ENCODE peak calls at places on chromosome X, in four cellular contexts. One of them, this sample, is unnamed.

GRCh38 chrX:129938081-129938480 is 32.1 kb downstream of the UTP14A start:
- DNase-seq in HFF-Myc: no peak
- DNase-seq in cardiac muscle cell: no peak
- DNase-seq in astrocyte of the spinal cord: no peak
- DNase-seq in this sample: no peak

GRCh38 chrX:111652719-111653118 is 28.3 kb upstream of the ALG13 start:
- DNase-seq in HFF-Myc: no peak
- DNase-seq in cardiac muscle cell: no peak
- DNase-seq in astrocyte of the spinal cord: no peak
- DNase-seq in this sample: no peak

GRCh38 chrX:63889001-63889400 is 104.0 kb upstream of the ARHGEF9 start:
- DNase-seq in HFF-Myc: no peak
- DNase-seq in cardiac muscle cell: no peak
- DNase-seq in astrocyte of the spinal cord: peak
- DNase-seq in this sample: no peak

GRCh38 chrX:20217279-20217678 is 49.4 kb downstream of the RPS6KA3 start:
- DNase-seq in HFF-Myc: peak
- DNase-seq in cardiac muscle cell: peak
- DNase-seq in astrocyte of the spinal cord: peak
- DNase-seq in this sample: no peak

GRCh38 chrX:121733514-121733913 is 686.1 kb downstream of the GLUD2 start:
- DNase-seq in HFF-Myc: no peak
- DNase-seq in cardiac muscle cell: no peak
- DNase-seq in astrocyte of the spinal cord: no peak
- DNase-seq in this sample: no peak

GRCh38 chrX:133005038-133005437 is 46.6 kb upstream of the HS6ST2 start:
- DNase-seq in HFF-Myc: no peak
- DNase-seq in cardiac muscle cell: peak
- DNase-seq in astrocyte of the spinal cord: peak
- DNase-seq in this sample: peak

GRCh38 chrX:109862386-109862910 is 129.4 kb upstream of the ACSL4 start:
- DNase-seq in HFF-Myc: no peak
- DNase-seq in cardiac muscle cell: no peak
- DNase-seq in astrocyte of the spinal cord: no peak
- DNase-seq in this sample: no peak

GRCh38 chrX:108139303-108139702 is 47.7 kb downstream of the ATG4A start:
- DNase-seq in HFF-Myc: no peak
- DNase-seq in cardiac muscle cell: no peak
- DNase-seq in astrocyte of the spinal cord: no peak
- DNase-seq in this sample: peak

GRCh38 chrX:133171962-133172708 is 46.0 kb downstream of the TFDP3 start:
- DNase-seq in HFF-Myc: no peak
- DNase-seq in cardiac muscle cell: peak
- DNase-seq in astrocyte of the spinal cord: peak
- DNase-seq in this sample: peak

GRCh38 chrX:104324871-104325585 is 70.3 kb upstream of the ESX1 start:
- DNase-seq in HFF-Myc: no peak
- DNase-seq in cardiac muscle cell: no peak
- DNase-seq in astrocyte of the spinal cord: no peak
- DNase-seq in this sample: no peak

GRCh38 chrX:70421618-70422017 is 1.5 kb upstream of the GDPD2 start:
- DNase-seq in HFF-Myc: no peak
- DNase-seq in cardiac muscle cell: no peak
- DNase-seq in astrocyte of the spinal cord: no peak
- DNase-seq in this sample: no peak

GRCh38 chrX:40651620-40652223 is 4.4 kb upstream of the CXorf38 start:
- DNase-seq in HFF-Myc: peak
- DNase-seq in cardiac muscle cell: peak
- DNase-seq in astrocyte of the spinal cord: peak
- DNase-seq in this sample: peak

GRCh38 chrX:7372843-7373525 is 225.0 kb upstream of the PUDP start:
- DNase-seq in HFF-Myc: peak
- DNase-seq in cardiac muscle cell: peak
- DNase-seq in astrocyte of the spinal cord: peak
- DNase-seq in this sample: no peak

GRCh38 chrX:132119821-132120220 is 8.0 kb downstream of the FRMD7 start:
- DNase-seq in HFF-Myc: no peak
- DNase-seq in cardiac muscle cell: no peak
- DNase-seq in astrocyte of the spinal cord: no peak
- DNase-seq in this sample: no peak

GRCh38 chrX:97308161-97308560 is 424.5 kb downstream of the RPA4 start:
- DNase-seq in HFF-Myc: no peak
- DNase-seq in cardiac muscle cell: peak
- DNase-seq in astrocyte of the spinal cord: no peak
- DNase-seq in this sample: no peak

GRCh38 chrX:101485212-101486064 is at the start of gene ARMCX4:
- DNase-seq in HFF-Myc: peak
- DNase-seq in cardiac muscle cell: peak
- DNase-seq in astrocyte of the spinal cord: peak
- DNase-seq in this sample: peak

GRCh38 chrX:24838624-24839023 is 144.9 kb downstream of the POLA1 start:
- DNase-seq in HFF-Myc: no peak
- DNase-seq in cardiac muscle cell: peak
- DNase-seq in astrocyte of the spinal cord: peak
- DNase-seq in this sample: peak

GRCh38 chrX:146056511-146057081 is 239.0 kb downstream of the SLITRK2 start:
- DNase-seq in HFF-Myc: no peak
- DNase-seq in cardiac muscle cell: no peak
- DNase-seq in astrocyte of the spinal cord: no peak
- DNase-seq in this sample: no peak

GRCh38 chrX:154486052-154486395 is 391 bp downstream of the UBL4A start:
- DNase-seq in HFF-Myc: no peak
- DNase-seq in cardiac muscle cell: no peak
- DNase-seq in astrocyte of the spinal cord: no peak
- DNase-seq in this sample: peak

GRCh38 chrX:12685541-12685940 is 105.7 kb upstream of the PRPS2 start:
- DNase-seq in HFF-Myc: no peak
- DNase-seq in cardiac muscle cell: peak
- DNase-seq in astrocyte of the spinal cord: no peak
- DNase-seq in this sample: no peak

GRCh38 chrX:20066968-20067708 is 49.6 kb downstream of the MAP7D2 start:
- DNase-seq in HFF-Myc: peak
- DNase-seq in cardiac muscle cell: peak
- DNase-seq in astrocyte of the spinal cord: peak
- DNase-seq in this sample: peak

GRCh38 chrX:40282901-40283674 is 185.3 kb upstream of the BCOR start:
- DNase-seq in HFF-Myc: no peak
- DNase-seq in cardiac muscle cell: peak
- DNase-seq in astrocyte of the spinal cord: peak
- DNase-seq in this sample: no peak

GRCh38 chrX:52988985-52989917 is 30.9 kb upstream of the FAM156A start:
- DNase-seq in HFF-Myc: no peak
- DNase-seq in cardiac muscle cell: no peak
- DNase-seq in astrocyte of the spinal cord: no peak
- DNase-seq in this sample: no peak

GRCh38 chrX:70454441-70455365 is 10.1 kb downstream of the DLG3 start:
- DNase-seq in HFF-Myc: no peak
- DNase-seq in cardiac muscle cell: peak
- DNase-seq in astrocyte of the spinal cord: peak
- DNase-seq in this sample: peak

GRCh38 chrX:39857780-39858179 is 240.0 kb downstream of the BCOR start:
- DNase-seq in HFF-Myc: no peak
- DNase-seq in cardiac muscle cell: no peak
- DNase-seq in astrocyte of the spinal cord: no peak
- DNase-seq in this sample: peak

GRCh38 chrX:96684339-96685204 is at the start of gene DIAPH2:
- DNase-seq in HFF-Myc: no peak
- DNase-seq in cardiac muscle cell: peak
- DNase-seq in astrocyte of the spinal cord: peak
- DNase-seq in this sample: peak

GRCh38 chrX:154596290-154596929 is 11.5 kb downstream of the CTAG1A start:
- DNase-seq in HFF-Myc: no peak
- DNase-seq in cardiac muscle cell: peak
- DNase-seq in astrocyte of the spinal cord: peak
- DNase-seq in this sample: no peak

GRCh38 chrX:56853436-56853835 is 124.4 kb downstream of the NBDY start:
- DNase-seq in HFF-Myc: no peak
- DNase-seq in cardiac muscle cell: no peak
- DNase-seq in astrocyte of the spinal cord: no peak
- DNase-seq in this sample: no peak

GRCh38 chrX:114581528-114582263 is 2.2 kb upstream of the HTR2C start:
- DNase-seq in HFF-Myc: no peak
- DNase-seq in cardiac muscle cell: peak
- DNase-seq in astrocyte of the spinal cord: no peak
- DNase-seq in this sample: no peak

GRCh38 chrX:56986138-56986537 is 9.2 kb downstream of the SPIN3 start:
- DNase-seq in HFF-Myc: no peak
- DNase-seq in cardiac muscle cell: no peak
- DNase-seq in astrocyte of the spinal cord: no peak
- DNase-seq in this sample: peak

GRCh38 chrX:125436855-125437254 is 117.2 kb downstream of the TEX13C start:
- DNase-seq in HFF-Myc: no peak
- DNase-seq in cardiac muscle cell: peak
- DNase-seq in astrocyte of the spinal cord: peak
- DNase-seq in this sample: peak

GRCh38 chrX:50874878-50875277 is 35.7 kb upstream of the BMP15 start:
- DNase-seq in HFF-Myc: no peak
- DNase-seq in cardiac muscle cell: no peak
- DNase-seq in astrocyte of the spinal cord: no peak
- DNase-seq in this sample: no peak

GRCh38 chrX:149512225-149512885 is 7.2 kb upstream of the IDS start:
- DNase-seq in HFF-Myc: no peak
- DNase-seq in cardiac muscle cell: peak
- DNase-seq in astrocyte of the spinal cord: peak
- DNase-seq in this sample: peak
- TF ChIP-seq CTCF in HFF-Myc: peak
- TF ChIP-seq CTCF in cardiac muscle cell: peak
- TF ChIP-seq CTCF in astrocyte of the spinal cord: peak
- TF ChIP-seq CTCF in this sample: peak

DNA sequence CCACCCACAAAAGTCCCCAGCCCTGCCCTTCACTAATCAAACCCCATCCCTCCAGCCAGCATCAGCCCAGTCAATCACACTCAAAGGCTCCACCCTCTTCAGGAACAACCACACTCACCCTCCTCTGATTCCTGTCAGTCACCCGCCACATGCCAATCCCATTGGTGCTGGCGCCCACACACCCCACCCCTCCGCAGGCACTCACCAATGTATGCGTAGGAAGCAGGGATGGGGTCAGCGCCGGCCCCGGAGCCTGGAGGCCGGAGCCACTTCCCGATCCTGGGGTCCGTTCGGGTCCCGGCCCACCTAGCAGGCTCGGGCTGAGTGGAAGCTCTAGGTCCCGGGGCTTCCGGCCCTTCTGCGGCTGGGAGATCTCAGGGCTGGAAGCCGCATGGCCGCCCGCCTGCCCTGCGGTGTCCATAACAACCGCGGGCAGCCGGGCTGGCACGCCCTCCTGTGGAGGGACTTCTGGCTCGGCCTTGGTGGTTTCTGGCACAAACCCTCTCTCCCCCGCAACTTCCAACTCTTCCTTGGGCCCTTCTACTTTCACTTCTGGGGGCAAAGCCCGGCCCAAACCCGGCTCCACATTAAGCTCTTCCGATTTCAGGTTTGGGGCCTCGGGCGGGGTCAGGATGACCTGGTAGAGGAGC is 7.9 kb upstream of the CFP start:
- DNase-seq in HFF-Myc: no peak
- DNase-seq in cardiac muscle cell: peak
- DNase-seq in astrocyte of the spinal cord: peak
- DNase-seq in this sample: no peak
- H3K4me3 ChIP-seq in HFF-Myc: no peak
- H3K4me3 ChIP-seq in cardiac muscle cell: no peak
- H3K4me3 ChIP-seq in astrocyte of the spinal cord: peak
- H3K4me3 ChIP-seq in this sample: no peak

GRCh38 chrX:9724711-9725110 is 40.9 kb downstream of the GPR143 start:
- DNase-seq in HFF-Myc: no peak
- DNase-seq in cardiac muscle cell: peak
- DNase-seq in astrocyte of the spinal cord: peak
- DNase-seq in this sample: no peak
- TF ChIP-seq CTCF in HFF-Myc: no peak
- TF ChIP-seq CTCF in cardiac muscle cell: peak
- TF ChIP-seq CTCF in astrocyte of the spinal cord: peak
- TF ChIP-seq CTCF in this sample: no peak

DNA sequence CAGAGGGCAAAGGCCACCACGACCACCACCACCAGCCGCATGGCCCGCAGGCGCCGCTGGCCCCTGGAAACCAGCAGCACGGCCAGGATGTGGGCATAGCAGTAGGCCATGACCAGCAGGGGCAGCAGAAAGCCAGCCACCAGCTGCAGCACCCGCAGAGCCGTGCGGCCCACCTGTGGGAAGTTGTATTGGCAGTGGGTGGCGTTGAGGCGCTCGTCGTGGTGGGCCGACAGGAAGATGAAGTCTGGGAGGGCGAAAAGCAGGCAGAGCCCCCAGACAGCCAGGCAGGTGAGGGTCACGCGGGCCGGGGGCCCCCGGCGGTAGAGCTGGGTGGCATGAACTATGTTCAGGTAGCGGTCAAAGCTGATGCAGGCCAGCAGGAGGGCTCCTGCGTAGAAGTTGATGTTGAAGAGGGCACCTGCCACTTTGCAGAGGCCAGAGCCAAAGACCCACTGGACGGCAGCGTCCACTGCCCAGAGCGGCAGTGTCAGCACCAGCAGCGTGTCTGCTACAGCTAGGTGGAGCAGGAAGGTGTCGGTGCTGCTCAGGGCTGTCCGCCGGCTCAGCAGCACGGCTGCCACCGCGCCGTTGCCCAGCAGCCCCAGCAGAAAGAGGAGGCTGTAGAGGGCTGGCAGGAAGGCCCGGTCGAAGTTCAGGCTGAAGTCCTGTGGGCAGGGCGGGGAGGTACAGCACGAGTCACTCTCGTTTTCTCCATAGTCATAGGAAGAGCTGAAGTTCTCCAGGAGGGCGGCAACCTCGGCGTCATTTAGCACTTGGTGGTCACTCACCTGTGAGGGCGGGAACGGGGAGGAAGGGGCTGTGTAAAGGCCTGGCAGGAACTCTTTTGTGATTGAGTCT is 1.4 kb downstream of the CXCR3 start:
- DNase-seq in HFF-Myc: no peak
- DNase-seq in cardiac muscle cell: no peak
- DNase-seq in astrocyte of the spinal cord: no peak
- DNase-seq in this sample: no peak
- H3K4me3 ChIP-seq in HFF-Myc: no peak
- H3K4me3 ChIP-seq in cardiac muscle cell: no peak
- H3K4me3 ChIP-seq in astrocyte of the spinal cord: no peak
- H3K4me3 ChIP-seq in this sample: peak

This sample was measured in GM12865.